ENCODE peak calls at places on chromosomes 3 and 15, in eight cellular contexts. R is stimulated activated CD4-positive, alpha-beta T cell treated with anti-CD3 and anti-CD28 coated beads, Interleukin-1b, Interleukin-23, amount 100 ng/mL, for 4 hours; J is activated T-cell treated with anti-CD3 and anti-CD28 coated beads for 1 hour; A is GM13976; I is psoas muscle; Q is amniotic epithelial cell; T is DMS153; B is non-pigmented ciliary epithelial cell. U is an unnamed sample.

GRCh38 chr3:188687389-188687788 is 484.4 kb upstream of the TPRG1 start:
- DNase-seq in R (no peak), J (no peak), A (no peak), I (no peak), Q (peak), T (no peak), B (peak), U (no peak)

GRCh38 chr3:195595778-195596531 is 12.2 kb upstream of the APOD start:
- DNase-seq in R (no peak), J (no peak), A (no peak), I (no peak), Q (no peak), T (no peak), B (no peak), U (no peak)

GRCh38 chr15:48186271-48186670 is 5.2 kb upstream of the CTXN2 start:
- DNase-seq in R (no peak), J (no peak), A (no peak), I (no peak), Q (no peak), T (no peak), B (no peak), U (no peak)

GRCh38 chr3:115245899-115246298 is 98.8 kb upstream of the ZBTB20 start:
- DNase-seq in R (no peak), J (no peak), A (no peak), I (no peak), Q (peak), T (no peak), B (no peak), U (no peak)

GRCh38 chr3:17290894-17291293 is 406.1 kb downstream of the PLCL2 start:
- DNase-seq in R (no peak), J (no peak), A (no peak), I (no peak), Q (peak), T (no peak), B (no peak), U (no peak)

GRCh38 chr3:13506680-13507079 is 26.6 kb downstream of the HDAC11 start:
- DNase-seq in R (no peak), J (no peak), A (no peak), I (peak), Q (no peak), T (no peak), B (no peak), U (no peak)

GRCh38 chr15:39936187-39936586 is 2.3 kb downstream of the EIF2AK4 start:
- DNase-seq in R (no peak), J (no peak), A (no peak), I (no peak), Q (peak), T (no peak), B (no peak), U (no peak)

GRCh38 chr3:17166369-17166768 is 281.6 kb downstream of the PLCL2 start:
- DNase-seq in R (no peak), J (no peak), A (no peak), I (no peak), Q (no peak), T (no peak), B (no peak), U (no peak)

GRCh38 chr3:75294124-75294523 is 370.0 kb upstream of the FRG2C start:
- DNase-seq in R (no peak), J (no peak), A (peak), I (no peak), Q (no peak), T (no peak), B (no peak), U (no peak)

GRCh38 chr3:24185738-24186384 is 240.8 kb downstream of the NR1D2 start:
- DNase-seq in R (no peak), J (peak), A (peak), I (peak), Q (peak), T (no peak), B (peak), U (no peak)

GRCh38 chr3:132598181-132598580 is 1.1 kb downstream of the ACKR4 start:
- DNase-seq in R (no peak), J (no peak), A (no peak), I (no peak), Q (no peak), T (no peak), B (no peak), U (no peak)

GRCh38 chr3:95609411-95609810 is 1205.0 kb upstream of the EPHA6 start:
- DNase-seq in R (no peak), J (no peak), A (no peak), I (no peak), Q (no peak), T (no peak), B (no peak), U (no peak)

GRCh38 chr15:48858401-48858800 is 19.5 kb upstream of the EID1 start:
- DNase-seq in R (no peak), J (no peak), A (no peak), I (no peak), Q (peak), T (no peak), B (no peak), U (no peak)

GRCh38 chr15:99118801-99119546 is 14.1 kb downstream of the SYNM start:
- DNase-seq in R (no peak), J (no peak), A (no peak), I (peak), Q (no peak), T (no peak), B (no peak), U (no peak)

GRCh38 chr3:139317215-139317614 is 26.6 kb upstream of the MRPS22 start:
- DNase-seq in R (no peak), J (no peak), A (no peak), I (no peak), Q (no peak), T (no peak), B (no peak), U (no peak)

GRCh38 chr15:29440541-29440940 is 170.9 kb upstream of the NSMCE3 start:
- DNase-seq in R (no peak), J (no peak), A (no peak), I (no peak), Q (no peak), T (no peak), B (no peak), U (no peak)

GRCh38 chr3:158791259-158791920 is 10.5 kb upstream of the MFSD1 start:
- DNase-seq in R (peak), J (no peak), A (peak), I (no peak), Q (peak), T (peak), B (no peak), U (peak)

GRCh38 chr3:136606990-136607389 is 145.2 kb downstream of the STAG1 start:
- DNase-seq in R (no peak), J (no peak), A (no peak), I (no peak), Q (no peak), T (no peak), B (no peak), U (no peak)

GRCh38 chr3:32148356-32148755 is 41.9 kb downstream of the GPD1L start:
- DNase-seq in R (no peak), J (no peak), A (no peak), I (no peak), Q (peak), T (no peak), B (no peak), U (no peak)

GRCh38 chr15:71362987-71363968 is 248.0 kb downstream of the THSD4 start:
- DNase-seq in R (no peak), J (no peak), A (no peak), I (no peak), Q (no peak), T (no peak), B (no peak), U (no peak)

GRCh38 chr15:89385596-89386242 is 51.1 kb upstream of the POLG start:
- DNase-seq in R (no peak), J (no peak), A (no peak), I (no peak), Q (peak), T (no peak), B (no peak), U (no peak)

GRCh38 chr3:196554205-196554604 is 14.1 kb downstream of the WDR53 start:
- DNase-seq in R (no peak), J (no peak), A (no peak), I (no peak), Q (no peak), T (no peak), B (no peak), U (no peak)

GRCh38 chr3:150035910-150036661 is 65.4 kb upstream of the PFN2 start:
- DNase-seq in R (no peak), J (no peak), A (no peak), I (peak), Q (peak), T (no peak), B (peak), U (no peak)

GRCh38 chr15:70505411-70505919 is 257.9 kb downstream of the UACA start:
- DNase-seq in R (no peak), J (no peak), A (no peak), I (no peak), Q (peak), T (peak), B (no peak), U (peak)